ENCODE peak calls at places on chromosomes 13 and 19, in nine cellular contexts. One of them, this sample, is unnamed.

GRCh38 chr13:80654638-80655249 is 313.8 kb upstream of the SPRY2 start:
- DNase-seq in breast epithelium: no peak
- DNase-seq in ascending aorta: no peak
- DNase-seq in kidney: peak
- DNase-seq in Panc1: no peak
- DNase-seq in heart left ventricle: peak
- DNase-seq in body of pancreas: peak
- DNase-seq in brain microvascular endothelial cell: no peak
- DNase-seq in cardiac muscle cell: no peak
- DNase-seq in this sample: no peak

GRCh38 chr19:28449803-28450202 is 763.1 kb downstream of the UQCRFS1 start:
- DNase-seq in breast epithelium: no peak
- DNase-seq in ascending aorta: no peak
- DNase-seq in kidney: no peak
- DNase-seq in Panc1: no peak
- DNase-seq in heart left ventricle: no peak
- DNase-seq in body of pancreas: no peak
- DNase-seq in brain microvascular endothelial cell: no peak
- DNase-seq in cardiac muscle cell: no peak
- DNase-seq in this sample: no peak

GRCh38 chr19:518292-519231 is 11.3 kb downstream of the TPGS1 start:
- DNase-seq in breast epithelium: no peak
- DNase-seq in ascending aorta: no peak
- DNase-seq in kidney: no peak
- DNase-seq in Panc1: no peak
- DNase-seq in heart left ventricle: no peak
- DNase-seq in body of pancreas: no peak
- DNase-seq in brain microvascular endothelial cell: no peak
- DNase-seq in cardiac muscle cell: peak
- DNase-seq in this sample: peak

GRCh38 chr19:16309653-16310052 is 15.0 kb upstream of the KLF2 start:
- DNase-seq in breast epithelium: no peak
- DNase-seq in ascending aorta: no peak
- DNase-seq in kidney: no peak
- DNase-seq in Panc1: no peak
- DNase-seq in heart left ventricle: no peak
- DNase-seq in body of pancreas: no peak
- DNase-seq in brain microvascular endothelial cell: no peak
- DNase-seq in cardiac muscle cell: no peak
- DNase-seq in this sample: no peak

GRCh38 chr13:43874512-43875092 is 4.9 kb downstream of the CCDC122 start:
- DNase-seq in breast epithelium: no peak
- DNase-seq in ascending aorta: no peak
- DNase-seq in kidney: no peak
- DNase-seq in Panc1: no peak
- DNase-seq in heart left ventricle: no peak
- DNase-seq in body of pancreas: no peak
- DNase-seq in brain microvascular endothelial cell: no peak
- DNase-seq in cardiac muscle cell: peak
- DNase-seq in this sample: no peak

GRCh38 chr13:103625194-103625593 is 559.0 kb upstream of the SLC10A2 start:
- DNase-seq in breast epithelium: no peak
- DNase-seq in ascending aorta: no peak
- DNase-seq in kidney: no peak
- DNase-seq in Panc1: no peak
- DNase-seq in heart left ventricle: no peak
- DNase-seq in body of pancreas: no peak
- DNase-seq in brain microvascular endothelial cell: no peak
- DNase-seq in cardiac muscle cell: no peak
- DNase-seq in this sample: no peak

GRCh38 chr13:110359840-110360301 is 52.8 kb downstream of the COL4A2 start:
- DNase-seq in breast epithelium: no peak
- DNase-seq in ascending aorta: peak
- DNase-seq in kidney: no peak
- DNase-seq in Panc1: no peak
- DNase-seq in heart left ventricle: no peak
- DNase-seq in body of pancreas: no peak
- DNase-seq in brain microvascular endothelial cell: peak
- DNase-seq in cardiac muscle cell: peak
- DNase-seq in this sample: no peak

GRCh38 chr13:31236211-31236786 is 36.5 kb downstream of the B3GLCT start:
- DNase-seq in breast epithelium: no peak
- DNase-seq in ascending aorta: no peak
- DNase-seq in kidney: no peak
- DNase-seq in Panc1: no peak
- DNase-seq in heart left ventricle: no peak
- DNase-seq in body of pancreas: no peak
- DNase-seq in brain microvascular endothelial cell: peak
- DNase-seq in cardiac muscle cell: peak
- DNase-seq in this sample: no peak

GRCh38 chr13:114286808-114287207 is 5.4 kb downstream of the UPF3A start:
- DNase-seq in breast epithelium: no peak
- DNase-seq in ascending aorta: no peak
- DNase-seq in kidney: no peak
- DNase-seq in Panc1: no peak
- DNase-seq in heart left ventricle: no peak
- DNase-seq in body of pancreas: no peak
- DNase-seq in brain microvascular endothelial cell: peak
- DNase-seq in cardiac muscle cell: no peak
- DNase-seq in this sample: no peak

GRCh38 chr13:35354305-35354704 is 122.2 kb downstream of the MAB21L1 start:
- DNase-seq in breast epithelium: no peak
- DNase-seq in ascending aorta: no peak
- DNase-seq in kidney: no peak
- DNase-seq in Panc1: no peak
- DNase-seq in heart left ventricle: no peak
- DNase-seq in body of pancreas: no peak
- DNase-seq in brain microvascular endothelial cell: no peak
- DNase-seq in cardiac muscle cell: no peak
- DNase-seq in this sample: no peak

DNA sequence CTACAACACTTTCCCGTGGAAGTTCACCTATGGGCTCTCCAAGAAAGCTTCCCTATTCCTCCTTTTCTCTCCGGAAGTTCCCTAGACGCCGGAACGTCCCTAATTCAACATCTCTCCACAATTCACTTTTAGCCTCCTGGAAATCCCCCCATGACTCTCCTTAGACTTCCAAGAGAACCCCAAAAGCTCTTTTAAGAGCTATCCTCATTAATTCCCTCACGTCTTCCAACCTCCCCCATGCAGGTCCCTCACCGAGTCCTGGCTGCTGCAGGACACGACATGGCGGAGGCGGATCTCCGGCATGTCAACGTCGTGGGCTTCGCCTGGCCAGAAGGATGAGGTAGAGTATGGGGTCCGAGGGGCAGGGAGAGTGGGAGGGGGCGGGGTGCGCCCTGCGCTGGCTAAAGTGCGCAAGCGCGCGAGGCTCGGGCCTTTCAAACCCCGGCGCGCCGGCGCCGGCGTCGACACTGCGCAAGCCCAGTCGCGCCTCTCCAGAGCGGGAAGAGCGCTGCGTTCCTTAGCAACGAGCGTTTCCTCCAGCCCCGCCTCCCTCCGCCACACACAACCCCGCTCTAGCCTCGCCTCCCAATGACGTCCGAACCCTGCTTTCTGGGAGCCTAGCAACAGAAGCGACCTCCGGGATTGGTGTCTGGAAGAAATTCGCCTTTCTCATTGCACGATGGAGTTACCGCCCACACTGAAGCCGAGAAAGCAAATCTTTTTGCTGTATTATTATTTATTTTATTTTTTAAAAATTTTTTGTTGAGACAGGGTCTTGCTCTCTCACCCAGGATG is at the start of the genes PINLYP and XRCC1:
- DNase-seq in breast epithelium: peak
- DNase-seq in ascending aorta: peak
- DNase-seq in kidney: peak
- DNase-seq in Panc1: peak
- DNase-seq in heart left ventricle: peak
- DNase-seq in body of pancreas: peak
- DNase-seq in brain microvascular endothelial cell: peak
- DNase-seq in cardiac muscle cell: peak
- DNase-seq in this sample: peak
- TF ChIP-seq CTCF in breast epithelium: no peak
- TF ChIP-seq CTCF in ascending aorta: no peak
- TF ChIP-seq CTCF in kidney: no peak
- TF ChIP-seq CTCF in Panc1: no peak
- TF ChIP-seq CTCF in heart left ventricle: no peak
- TF ChIP-seq CTCF in body of pancreas: no peak
- TF ChIP-seq CTCF in brain microvascular endothelial cell: no peak
- TF ChIP-seq CTCF in cardiac muscle cell: no peak
- TF ChIP-seq CTCF in this sample: no peak

GRCh38 chr13:29125145-29125933 is 305.2 kb downstream of the MTUS2 start:
- DNase-seq in breast epithelium: no peak
- DNase-seq in ascending aorta: no peak
- DNase-seq in kidney: no peak
- DNase-seq in Panc1: no peak
- DNase-seq in heart left ventricle: no peak
- DNase-seq in body of pancreas: no peak
- DNase-seq in brain microvascular endothelial cell: no peak
- DNase-seq in cardiac muscle cell: no peak
- DNase-seq in this sample: no peak

GRCh38 chr13:29131159-29131558 is 311.0 kb downstream of the MTUS2 start:
- DNase-seq in breast epithelium: no peak
- DNase-seq in ascending aorta: no peak
- DNase-seq in kidney: no peak
- DNase-seq in Panc1: no peak
- DNase-seq in heart left ventricle: no peak
- DNase-seq in body of pancreas: no peak
- DNase-seq in brain microvascular endothelial cell: no peak
- DNase-seq in cardiac muscle cell: no peak
- DNase-seq in this sample: no peak

GRCh38 chr13:29129616-29130015 is 309.5 kb downstream of the MTUS2 start:
- DNase-seq in breast epithelium: no peak
- DNase-seq in ascending aorta: no peak
- DNase-seq in kidney: no peak
- DNase-seq in Panc1: no peak
- DNase-seq in heart left ventricle: no peak
- DNase-seq in body of pancreas: no peak
- DNase-seq in brain microvascular endothelial cell: no peak
- DNase-seq in cardiac muscle cell: no peak
- DNase-seq in this sample: no peak

GRCh38 chr13:29125934-29126424 is 305.8 kb downstream of the MTUS2 start:
- DNase-seq in breast epithelium: no peak
- DNase-seq in ascending aorta: no peak
- DNase-seq in kidney: no peak
- DNase-seq in Panc1: no peak
- DNase-seq in heart left ventricle: no peak
- DNase-seq in body of pancreas: no peak
- DNase-seq in brain microvascular endothelial cell: no peak
- DNase-seq in cardiac muscle cell: no peak
- DNase-seq in this sample: no peak
- H3K27ac ChIP-seq in breast epithelium: no peak
- H3K27ac ChIP-seq in ascending aorta: peak
- H3K27ac ChIP-seq in kidney: no peak
- H3K27ac ChIP-seq in Panc1: no peak
- H3K27ac ChIP-seq in heart left ventricle: no peak
- H3K27ac ChIP-seq in body of pancreas: no peak
- H3K27ac ChIP-seq in brain microvascular endothelial cell: no peak
- H3K27ac ChIP-seq in cardiac muscle cell: no peak
- H3K27ac ChIP-seq in this sample: no peak

GRCh38 chr19:54158812-54159351 is 639 bp downstream of the LENG1 start:
- DNase-seq in breast epithelium: no peak
- DNase-seq in ascending aorta: no peak
- DNase-seq in kidney: no peak
- DNase-seq in Panc1: no peak
- DNase-seq in heart left ventricle: no peak
- DNase-seq in body of pancreas: no peak
- DNase-seq in brain microvascular endothelial cell: no peak
- DNase-seq in cardiac muscle cell: peak
- DNase-seq in this sample: no peak

GRCh38 chr19:54160948-54161347 is 1.4 kb upstream of the LENG1 start:
- DNase-seq in breast epithelium: no peak
- DNase-seq in ascending aorta: no peak
- DNase-seq in kidney: peak
- DNase-seq in Panc1: no peak
- DNase-seq in heart left ventricle: no peak
- DNase-seq in body of pancreas: no peak
- DNase-seq in brain microvascular endothelial cell: no peak
- DNase-seq in cardiac muscle cell: no peak
- DNase-seq in this sample: no peak

GRCh38 chr19:54156953-54157352 is 2.6 kb downstream of the LENG1 start:
- DNase-seq in breast epithelium: no peak
- DNase-seq in ascending aorta: no peak
- DNase-seq in kidney: no peak
- DNase-seq in Panc1: no peak
- DNase-seq in heart left ventricle: no peak
- DNase-seq in body of pancreas: no peak
- DNase-seq in brain microvascular endothelial cell: no peak
- DNase-seq in cardiac muscle cell: no peak
- DNase-seq in this sample: no peak

GRCh38 chr19:54160182-54160811 is 776 bp upstream of the LENG1 start:
- DNase-seq in breast epithelium: no peak
- DNase-seq in ascending aorta: no peak
- DNase-seq in kidney: peak
- DNase-seq in Panc1: no peak
- DNase-seq in heart left ventricle: no peak
- DNase-seq in body of pancreas: no peak
- DNase-seq in brain microvascular endothelial cell: no peak
- DNase-seq in cardiac muscle cell: peak
- DNase-seq in this sample: no peak

DNA sequence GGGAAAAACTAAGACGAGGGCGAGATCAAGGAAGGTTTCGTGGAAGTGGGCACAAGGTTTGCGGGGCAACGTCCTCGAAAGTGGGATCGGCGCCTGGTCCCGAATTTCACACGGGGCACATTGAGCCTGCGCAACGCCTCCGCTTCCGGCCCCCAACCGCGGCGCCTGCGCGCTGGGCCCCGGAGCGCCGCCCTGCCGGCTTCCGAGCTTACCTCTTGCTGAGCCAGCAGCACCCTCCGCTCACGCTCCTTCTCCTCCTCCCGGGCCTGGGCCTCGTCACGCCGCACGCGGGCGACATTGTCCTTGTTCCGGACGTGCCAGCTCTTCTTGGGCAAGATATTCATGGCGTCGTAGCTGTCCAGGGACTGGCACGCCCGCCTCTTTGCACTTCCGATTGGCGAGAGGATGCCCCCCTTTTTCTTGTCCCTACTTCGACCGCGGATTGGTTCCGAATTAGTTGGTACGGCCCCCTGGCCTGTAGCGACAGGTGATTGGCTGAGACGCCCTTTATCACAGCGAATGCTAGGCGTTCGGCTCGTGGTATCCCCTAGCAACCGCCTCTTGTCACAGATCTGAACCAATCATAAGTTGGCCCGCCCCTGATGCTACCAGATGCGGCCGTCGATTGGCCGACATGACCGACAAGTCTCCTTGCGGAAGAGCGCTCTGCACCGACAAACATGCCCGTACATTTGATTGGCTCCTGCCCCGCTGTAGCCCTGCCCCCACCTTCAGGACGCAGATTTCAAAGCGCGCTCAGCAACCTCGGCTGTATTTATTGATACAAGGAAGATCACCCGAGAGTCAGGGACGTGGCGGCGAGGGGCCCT is at the start of gene LENG1:
- DNase-seq in breast epithelium: peak
- DNase-seq in ascending aorta: peak
- DNase-seq in kidney: peak
- DNase-seq in Panc1: peak
- DNase-seq in heart left ventricle: peak
- DNase-seq in body of pancreas: peak
- DNase-seq in brain microvascular endothelial cell: peak
- DNase-seq in cardiac muscle cell: peak
- DNase-seq in this sample: peak
- TF ChIP-seq CTCF in breast epithelium: peak
- TF ChIP-seq CTCF in ascending aorta: peak
- TF ChIP-seq CTCF in kidney: peak
- TF ChIP-seq CTCF in Panc1: no peak
- TF ChIP-seq CTCF in heart left ventricle: peak
- TF ChIP-seq CTCF in body of pancreas: peak
- TF ChIP-seq CTCF in brain microvascular endothelial cell: peak
- TF ChIP-seq CTCF in cardiac muscle cell: peak
- TF ChIP-seq CTCF in this sample: peak

GRCh38 chr19:45403781-45404556 is 900 bp downstream of the PPP1R13L start:
- DNase-seq in breast epithelium: peak
- DNase-seq in ascending aorta: peak
- DNase-seq in kidney: no peak
- DNase-seq in Panc1: no peak
- DNase-seq in heart left ventricle: peak
- DNase-seq in body of pancreas: peak
- DNase-seq in brain microvascular endothelial cell: peak
- DNase-seq in cardiac muscle cell: peak
- DNase-seq in this sample: no peak
- H3K27ac ChIP-seq in breast epithelium: peak
- H3K27ac ChIP-seq in ascending aorta: peak
- H3K27ac ChIP-seq in kidney: peak
- H3K27ac ChIP-seq in Panc1: peak
- H3K27ac ChIP-seq in heart left ventricle: peak
- H3K27ac ChIP-seq in body of pancreas: peak
- H3K27ac ChIP-seq in brain microvascular endothelial cell: no peak
- H3K27ac ChIP-seq in cardiac muscle cell: no peak
- H3K27ac ChIP-seq in this sample: no peak